ENCODE peak calls at places on chromosomes 11 and 22, in five cellular contexts. J, D, M, E and L are unnamed samples.
A peak's percentile ranks its signal among the peaks of the same experiment; 100 is the strongest.

GRCh38 chr11:121687961-121688566 is 235.3 kb upstream of the SORL1-AS1 start:
- DNase-seq in J (no peak), D (no peak), M (no peak), E (no peak), L (peak; percentile 58)

GRCh38 chr11:61489833-61490585 is 18.5 kb upstream of the LRRC10B start:
- DNase-seq in J (no peak), D (no peak), M (peak; percentile 31), E (peak; percentile 43), L (peak; percentile 66)

GRCh38 chr11:64809781-64810241 is 540 bp downstream of the MEN1 start:
- DNase-seq in J (no peak), D (no peak), M (no peak), E (peak; percentile 44), L (peak; percentile 81)

GRCh38 chr11:76680517-76681425 is 10.2 kb upstream of the LRRC32 start:
- DNase-seq in J (peak; percentile 73), D (no peak), M (peak; percentile 60), E (peak; percentile 84), L (peak; percentile 95)

GRCh38 chr11:70759846-70760245 is 361.5 kb downstream of the CTTN start:
- DNase-seq in J (no peak), D (no peak), M (no peak), E (no peak), L (no peak)

GRCh38 chr11:61885166-61885778 is 6.1 kb downstream of the FADS3 start:
- DNase-seq in J (no peak), D (no peak), M (no peak), E (peak; percentile 37), L (no peak)

GRCh38 chr11:111691731-111692130 is 74.5 kb downstream of the PPP2R1B start:
- DNase-seq in J (no peak), D (no peak), M (peak; percentile 6), E (no peak), L (no peak)

GRCh38 chr11:72239849-72240460 is 4.0 kb downstream of the PHOX2A start:
- DNase-seq in J (no peak), D (no peak), M (no peak), E (no peak), L (peak; percentile 28)

GRCh38 chr22:30160926-30161546 is 80.8 kb downstream of the HORMAD2 start:
- DNase-seq in J (no peak), D (no peak), M (no peak), E (no peak), L (no peak)

GRCh38 chr22:38874529-38875222 is 2.7 kb upstream of the CBX6 start:
- DNase-seq in J (no peak), D (no peak), M (no peak), E (no peak), L (no peak)

GRCh38 chr11:78349114-78349513 is 68.5 kb downstream of the GAB2 start:
- DNase-seq in J (no peak), D (no peak), M (no peak), E (no peak), L (no peak)

GRCh38 chr11:36034572-36035331 is 90.9 kb downstream of the LDLRAD3 start:
- DNase-seq in J (peak; percentile 45), D (no peak), M (no peak), E (no peak), L (no peak)

DNA sequence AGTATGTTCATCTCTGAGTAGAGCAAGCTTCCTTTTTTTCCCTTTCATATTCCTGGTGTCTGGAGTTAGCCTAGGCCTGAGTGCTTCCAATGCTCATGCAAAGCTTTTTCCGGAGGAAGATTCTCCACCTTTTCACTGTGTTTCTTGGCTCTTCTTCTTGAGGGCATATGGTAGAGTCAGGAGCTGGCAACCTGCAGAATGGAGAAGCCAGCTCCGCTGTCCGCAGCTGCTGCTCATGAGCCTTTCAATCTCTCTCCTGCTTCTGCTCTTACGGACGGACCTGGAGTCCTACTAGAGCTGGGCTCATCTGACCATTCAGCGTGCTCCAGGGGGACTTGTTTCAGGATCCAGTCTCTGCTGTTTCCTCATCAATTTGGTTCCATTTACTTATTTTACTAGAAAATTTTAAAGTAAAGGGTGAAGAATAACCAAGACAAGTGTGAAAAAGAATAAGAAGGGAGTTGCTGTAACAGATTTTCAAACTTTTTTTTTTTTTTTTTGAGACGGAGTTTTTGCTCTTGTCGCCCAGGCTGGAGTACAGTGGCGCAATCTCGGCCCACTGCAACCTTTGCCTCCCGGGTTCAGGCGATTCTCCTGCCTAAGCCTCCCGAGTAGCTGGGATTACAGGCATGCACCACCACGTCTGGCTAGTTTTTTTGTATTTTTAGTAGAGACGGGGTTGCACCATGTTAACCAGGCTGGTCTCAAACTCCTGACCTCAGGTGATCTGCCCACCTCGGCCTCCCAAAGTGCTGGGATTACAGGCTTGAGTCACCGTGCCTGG is 20.5 kb downstream of the PPP6R2 start:
- DNase-seq in J (no peak), D (no peak), M (no peak), E (no peak), L (no peak)
- TF ChIP-seq JUNB in J (no peak), D (no peak), M (no peak), E (no peak), L (no peak)

GRCh38 chr11:123086315-123086714 is 24.4 kb upstream of the HSPA8 start:
- DNase-seq in J (no peak), D (no peak), M (no peak), E (no peak), L (no peak)
- TF ChIP-seq JUNB in J (no peak), D (no peak), M (no peak), E (no peak), L (no peak)

GRCh38 chr11:8059030-8059429 is 22.0 kb upstream of the TUB start:
- DNase-seq in J (no peak), D (no peak), M (no peak), E (no peak), L (no peak)

GRCh38 chr11:8055836-8056526 is 25.0 kb upstream of the TUB start:
- DNase-seq in J (no peak), D (no peak), M (no peak), E (no peak), L (no peak)

GRCh38 chr11:8058216-8058615 is 22.8 kb upstream of the TUB start:
- DNase-seq in J (no peak), D (no peak), M (no peak), E (no peak), L (no peak)

GRCh38 chr11:8056810-8057463 is 24.1 kb upstream of the TUB start:
- DNase-seq in J (no peak), D (no peak), M (no peak), E (no peak), L (no peak)

GRCh38 chr11:8055111-8055835 is 25.7 kb upstream of the TUB start:
- DNase-seq in J (no peak), D (no peak), M (no peak), E (peak; percentile 30), L (peak; percentile 75)
- TF ChIP-seq JUNB in J (no peak), D (no peak), M (no peak), E (no peak), L (no peak)

DNA sequence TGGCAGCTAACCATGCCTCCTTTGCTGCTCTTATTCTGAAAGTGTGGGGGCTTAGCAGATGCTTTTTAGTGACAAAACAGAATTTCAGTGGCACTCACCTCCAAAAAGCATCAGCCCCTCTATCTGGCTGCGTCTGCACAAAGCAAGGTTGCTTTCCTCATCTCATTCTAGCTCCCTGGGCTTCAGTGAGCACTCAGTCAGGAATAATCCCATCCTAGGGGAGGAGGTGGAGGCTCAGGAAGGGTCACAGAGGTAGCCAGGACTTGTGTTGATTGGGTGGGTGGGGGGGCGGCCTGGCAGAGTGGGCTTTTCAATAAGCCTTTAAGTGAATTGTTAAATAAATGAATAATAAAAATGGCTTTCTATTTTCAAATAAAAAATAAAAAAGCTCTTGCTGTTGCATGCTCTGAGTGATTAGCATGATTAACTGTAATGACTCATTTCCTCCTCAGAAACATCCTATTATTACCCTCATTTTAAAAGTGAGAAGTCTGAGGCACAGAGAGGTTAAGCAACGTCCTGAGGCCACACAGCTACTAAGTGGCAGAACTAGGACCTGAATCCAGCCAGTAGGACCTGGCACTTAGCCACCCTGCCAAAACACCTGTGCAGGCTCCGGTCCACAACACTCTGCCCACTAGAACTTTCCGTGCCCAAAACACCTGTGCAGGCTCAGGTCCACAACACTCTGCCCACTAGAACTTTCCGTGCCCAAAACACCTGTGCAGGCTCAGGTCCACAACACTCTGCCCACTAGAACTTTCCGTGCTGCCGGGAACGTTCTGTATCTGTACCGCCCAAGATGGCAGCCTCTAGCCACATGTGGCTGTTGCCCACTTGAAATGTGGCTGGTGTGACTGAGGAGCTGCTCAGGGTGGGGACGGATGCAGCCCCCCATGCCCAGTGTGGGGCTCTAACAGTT is 5.5 kb downstream of the B3GAT1 start:
- DNase-seq in J (no peak), D (no peak), M (no peak), E (no peak), L (no peak)
- TF ChIP-seq JUNB in J (no peak), D (no peak), M (no peak), E (no peak), L (no peak)

DNA sequence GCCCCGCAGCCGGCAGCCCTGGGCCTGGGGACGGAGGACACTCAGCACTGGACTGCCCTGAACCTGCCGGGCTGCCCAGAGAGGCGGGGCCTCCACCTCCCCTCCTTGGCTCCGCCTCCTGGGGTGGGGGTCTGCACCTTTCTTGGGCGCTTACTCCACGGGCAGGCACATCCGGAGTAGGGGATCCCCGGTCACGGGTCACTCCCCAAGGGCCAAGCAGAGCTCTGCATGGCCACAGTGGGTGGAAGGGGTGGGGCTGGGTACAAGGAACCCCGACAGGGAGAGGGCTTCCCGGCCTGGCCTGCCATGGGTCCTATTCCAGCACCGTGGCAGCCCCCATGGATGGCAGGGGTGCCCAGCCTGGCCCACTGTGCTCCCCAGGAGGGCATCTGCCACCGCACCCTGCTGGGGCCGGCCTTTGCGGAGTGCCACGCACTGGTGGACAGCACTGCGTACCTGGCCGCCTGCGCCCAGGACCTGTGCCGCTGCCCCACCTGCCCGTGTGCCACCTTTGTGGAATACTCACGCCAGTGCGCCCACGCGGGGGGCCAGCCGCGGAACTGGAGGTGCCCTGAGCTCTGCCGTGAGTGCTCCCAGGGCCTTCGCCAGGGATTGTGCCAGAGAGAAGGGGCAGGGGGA is 5.4 kb downstream of the MUC5B start:
- DNase-seq in J (no peak), D (no peak), M (no peak), E (peak; percentile 26), L (no peak)
- TF ChIP-seq JUNB in J (no peak), D (no peak), M (no peak), E (no peak), L (no peak)

DNA sequence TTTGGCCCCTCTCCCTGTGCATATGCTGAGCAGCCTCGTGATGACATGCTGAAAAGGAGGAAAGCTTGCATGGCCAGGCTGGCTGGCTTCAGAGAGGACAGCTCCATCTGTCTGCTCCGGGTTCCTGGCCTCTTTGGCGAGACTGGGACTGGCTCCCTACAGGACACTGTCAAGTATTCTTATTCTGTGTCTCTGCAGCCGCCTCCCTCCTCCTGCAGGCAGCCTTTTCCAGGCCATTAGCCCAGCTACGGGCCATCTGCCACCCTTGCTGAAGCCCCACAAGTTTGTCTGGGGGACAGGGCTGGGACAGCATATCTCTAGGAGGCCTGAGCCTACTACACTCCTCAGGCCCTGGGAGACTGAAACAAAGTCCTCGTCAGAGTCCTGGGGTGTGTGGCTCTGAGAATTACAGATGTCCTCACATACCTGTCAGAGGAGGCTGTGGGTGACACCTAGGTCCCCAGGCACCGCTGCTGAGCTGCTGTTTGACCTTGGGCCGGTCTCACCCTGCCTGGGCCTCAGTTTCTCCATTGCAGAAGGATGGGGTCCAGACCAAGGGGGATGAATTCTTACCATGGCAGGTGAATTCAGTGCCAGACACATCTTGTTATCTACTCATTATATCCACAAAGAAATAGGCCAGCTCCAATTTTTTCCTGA is 11.0 kb downstream of the MRGPRG start:
- DNase-seq in J (no peak), D (no peak), M (no peak), E (no peak), L (no peak)
- TF ChIP-seq JUNB in J (no peak), D (no peak), M (no peak), E (no peak), L (no peak)

GRCh38 chr11:85133636-85134035 is 493.5 kb downstream of the DLG2 start:
- DNase-seq in J (no peak), D (no peak), M (no peak), E (no peak), L (peak; percentile 11)
- TF ChIP-seq JUNB in J (no peak), D (no peak), M (no peak), E (no peak), L (no peak)

GRCh38 chr11:16785520-16786128 is 47.2 kb downstream of the C11orf58 start:
- DNase-seq in J (peak; percentile 77), D (peak; percentile 17), M (peak; percentile 63), E (peak; percentile 78), L (peak; percentile 87)
- TF ChIP-seq JUNB in J (no peak), D (no peak), M (no peak), E (no peak), L (no peak)